ENCODE peak calls at places on chromosomes 5 and 9, in eight cellular contexts. One of them, this sample, is unnamed. For H3K9me3, the result is how much of the 10 kb centered on the place peaks cover.

GRCh38 chr5:33065146-33065545 is 354.0 kb downstream of the NPR3 start:
- DNase-seq in ovary: no peak
- DNase-seq in A673: no peak
- DNase-seq in left lung: no peak
- DNase-seq in ascending aorta: no peak
- DNase-seq in hepatocyte: no peak
- DNase-seq in adrenal gland: no peak
- DNase-seq in NT2/D1: no peak
- DNase-seq in this sample: no peak

GRCh38 chr9:96086936-96087582 is 211.6 kb downstream of the ERCC6L2 start:
- DNase-seq in ovary: no peak
- DNase-seq in A673: no peak
- DNase-seq in left lung: no peak
- DNase-seq in ascending aorta: no peak
- DNase-seq in hepatocyte: peak
- DNase-seq in adrenal gland: no peak
- DNase-seq in NT2/D1: no peak
- DNase-seq in this sample: no peak

GRCh38 chr5:142486581-142486980 is 161.8 kb upstream of the SPRY4 start:
- DNase-seq in ovary: no peak
- DNase-seq in A673: peak
- DNase-seq in left lung: no peak
- DNase-seq in ascending aorta: no peak
- DNase-seq in hepatocyte: no peak
- DNase-seq in adrenal gland: no peak
- DNase-seq in NT2/D1: no peak
- DNase-seq in this sample: no peak

GRCh38 chr5:137598341-137598740 is 99.2 kb upstream of the SPOCK1 start:
- DNase-seq in ovary: no peak
- DNase-seq in A673: no peak
- DNase-seq in left lung: no peak
- DNase-seq in ascending aorta: no peak
- DNase-seq in hepatocyte: no peak
- DNase-seq in adrenal gland: no peak
- DNase-seq in NT2/D1: no peak
- DNase-seq in this sample: no peak

GRCh38 chr5:98773214-98773463 is 324 bp upstream of the RGMB start:
- DNase-seq in ovary: no peak
- DNase-seq in A673: no peak
- DNase-seq in left lung: no peak
- DNase-seq in ascending aorta: no peak
- DNase-seq in hepatocyte: no peak
- DNase-seq in adrenal gland: no peak
- DNase-seq in NT2/D1: no peak
- DNase-seq in this sample: no peak

GRCh38 chr5:142922223-142922952 is 152.2 kb downstream of the ARHGAP26 start:
- DNase-seq in ovary: no peak
- DNase-seq in A673: peak
- DNase-seq in left lung: no peak
- DNase-seq in ascending aorta: no peak
- DNase-seq in hepatocyte: peak
- DNase-seq in adrenal gland: no peak
- DNase-seq in NT2/D1: no peak
- DNase-seq in this sample: no peak

GRCh38 chr9:16064701-16065230 is 511.9 kb downstream of the CCDC171 start:
- DNase-seq in ovary: no peak
- DNase-seq in A673: no peak
- DNase-seq in left lung: no peak
- DNase-seq in ascending aorta: no peak
- DNase-seq in hepatocyte: no peak
- DNase-seq in adrenal gland: no peak
- DNase-seq in NT2/D1: no peak
- DNase-seq in this sample: no peak

GRCh38 chr5:15620501-15620900 is 120.5 kb downstream of the FBXL7 start:
- DNase-seq in ovary: no peak
- DNase-seq in A673: no peak
- DNase-seq in left lung: no peak
- DNase-seq in ascending aorta: peak
- DNase-seq in hepatocyte: no peak
- DNase-seq in adrenal gland: peak
- DNase-seq in NT2/D1: no peak
- DNase-seq in this sample: no peak

GRCh38 chr5:1515311-1515920 is 8.3 kb downstream of the LPCAT1 start:
- DNase-seq in ovary: peak
- DNase-seq in A673: no peak
- DNase-seq in left lung: peak
- DNase-seq in ascending aorta: peak
- DNase-seq in hepatocyte: no peak
- DNase-seq in adrenal gland: peak
- DNase-seq in NT2/D1: no peak
- DNase-seq in this sample: peak

GRCh38 chr5:173884402-173885053 is 3.6 kb upstream of the CPEB4 start:
- DNase-seq in ovary: no peak
- DNase-seq in A673: no peak
- DNase-seq in left lung: no peak
- DNase-seq in ascending aorta: no peak
- DNase-seq in hepatocyte: peak
- DNase-seq in adrenal gland: no peak
- DNase-seq in NT2/D1: no peak
- DNase-seq in this sample: peak

GRCh38 chr9:108724669-108725068 is 131.1 kb downstream of the ACTL7B start:
- DNase-seq in ovary: no peak
- DNase-seq in A673: no peak
- DNase-seq in left lung: no peak
- DNase-seq in ascending aorta: no peak
- DNase-seq in hepatocyte: peak
- DNase-seq in adrenal gland: no peak
- DNase-seq in NT2/D1: no peak
- DNase-seq in this sample: no peak

GRCh38 chr5:60993425-60993824 is 48.4 kb downstream of the NDUFAF2 start:
- DNase-seq in ovary: no peak
- DNase-seq in A673: no peak
- DNase-seq in left lung: no peak
- DNase-seq in ascending aorta: no peak
- DNase-seq in hepatocyte: no peak
- DNase-seq in adrenal gland: no peak
- DNase-seq in NT2/D1: no peak
- DNase-seq in this sample: no peak
- H3K9me3 ChIP-seq in ovary: under half
- H3K9me3 ChIP-seq in A673: under half
- H3K9me3 ChIP-seq in left lung: under half
- H3K9me3 ChIP-seq in ascending aorta: under half
- H3K9me3 ChIP-seq in hepatocyte: under half
- H3K9me3 ChIP-seq in adrenal gland: under half
- H3K9me3 ChIP-seq in NT2/D1: under half
- H3K9me3 ChIP-seq in this sample: under half

DNA sequence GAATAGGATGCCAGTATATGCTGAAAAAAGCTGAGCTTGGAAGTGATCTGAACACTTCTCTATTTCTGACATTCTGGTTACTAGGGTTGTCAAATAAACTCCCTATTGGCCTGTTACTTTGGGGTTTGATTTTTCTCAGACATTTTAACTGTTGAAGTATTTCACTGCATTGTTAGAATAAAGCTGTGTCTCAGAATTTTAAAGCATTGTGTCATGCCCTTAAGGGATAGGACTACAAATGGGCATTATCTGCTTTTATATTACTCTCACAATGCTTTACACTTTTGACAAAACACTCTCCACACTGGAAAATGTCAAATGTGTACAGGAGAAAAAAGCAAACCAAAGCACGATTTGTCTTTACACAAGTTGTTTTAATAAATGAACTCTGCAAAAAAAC is 16.8 kb upstream of the GPR21 start:
- DNase-seq in ovary: no peak
- DNase-seq in A673: no peak
- DNase-seq in left lung: no peak
- DNase-seq in ascending aorta: no peak
- DNase-seq in hepatocyte: no peak
- DNase-seq in adrenal gland: no peak
- DNase-seq in NT2/D1: no peak
- DNase-seq in this sample: no peak
- H3K9me3 ChIP-seq in ovary: under half
- H3K9me3 ChIP-seq in A673: under half
- H3K9me3 ChIP-seq in left lung: under half
- H3K9me3 ChIP-seq in ascending aorta: under half
- H3K9me3 ChIP-seq in hepatocyte: under half
- H3K9me3 ChIP-seq in adrenal gland: under half
- H3K9me3 ChIP-seq in NT2/D1: under half
- H3K9me3 ChIP-seq in this sample: under half

GRCh38 chr9:134747951-134748489 is 106.4 kb downstream of the COL5A1 start:
- DNase-seq in ovary: no peak
- DNase-seq in A673: no peak
- DNase-seq in left lung: no peak
- DNase-seq in ascending aorta: no peak
- DNase-seq in hepatocyte: no peak
- DNase-seq in adrenal gland: no peak
- DNase-seq in NT2/D1: no peak
- DNase-seq in this sample: no peak

GRCh38 chr9:134752476-134752875 is 110.9 kb downstream of the COL5A1 start:
- DNase-seq in ovary: no peak
- DNase-seq in A673: no peak
- DNase-seq in left lung: no peak
- DNase-seq in ascending aorta: no peak
- DNase-seq in hepatocyte: no peak
- DNase-seq in adrenal gland: no peak
- DNase-seq in NT2/D1: no peak
- DNase-seq in this sample: no peak

GRCh38 chr9:134751630-134752029 is 110.0 kb downstream of the COL5A1 start:
- DNase-seq in ovary: no peak
- DNase-seq in A673: no peak
- DNase-seq in left lung: no peak
- DNase-seq in ascending aorta: no peak
- DNase-seq in hepatocyte: no peak
- DNase-seq in adrenal gland: no peak
- DNase-seq in NT2/D1: no peak
- DNase-seq in this sample: no peak

GRCh38 chr9:134750450-134751155 is 109.0 kb downstream of the COL5A1 start:
- DNase-seq in ovary: no peak
- DNase-seq in A673: no peak
- DNase-seq in left lung: peak
- DNase-seq in ascending aorta: no peak
- DNase-seq in hepatocyte: no peak
- DNase-seq in adrenal gland: no peak
- DNase-seq in NT2/D1: no peak
- DNase-seq in this sample: no peak

DNA sequence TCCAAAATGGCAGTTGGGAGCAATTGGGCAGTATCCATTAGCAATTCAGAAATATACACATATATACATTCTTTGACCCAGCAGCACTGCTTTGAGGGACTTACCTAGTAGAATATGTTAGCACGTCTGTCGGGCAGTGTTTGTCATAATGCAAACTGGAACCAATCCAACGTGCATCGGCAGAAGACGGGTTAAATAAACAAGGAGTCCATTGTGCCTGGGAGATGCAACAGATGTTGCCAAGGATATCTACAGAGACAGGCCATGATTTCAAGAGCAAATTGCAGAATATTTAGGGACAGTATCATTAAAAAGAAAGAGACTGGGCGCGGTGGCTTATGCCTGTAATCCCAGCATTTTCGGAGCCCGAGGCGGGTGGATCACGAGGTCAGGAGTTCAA is 107.0 kb downstream of the COL5A1 start:
- DNase-seq in ovary: no peak
- DNase-seq in A673: no peak
- DNase-seq in left lung: peak
- DNase-seq in ascending aorta: no peak
- DNase-seq in hepatocyte: no peak
- DNase-seq in adrenal gland: no peak
- DNase-seq in NT2/D1: no peak
- DNase-seq in this sample: no peak
- H3K9me3 ChIP-seq in ovary: under half
- H3K9me3 ChIP-seq in A673: under half
- H3K9me3 ChIP-seq in left lung: under half
- H3K9me3 ChIP-seq in ascending aorta: under half
- H3K9me3 ChIP-seq in hepatocyte: under half
- H3K9me3 ChIP-seq in adrenal gland: under half
- H3K9me3 ChIP-seq in NT2/D1: under half
- H3K9me3 ChIP-seq in this sample: under half

GRCh38 chr5:73298251-73299016 is 125.4 kb downstream of the TMEM174 start:
- DNase-seq in ovary: no peak
- DNase-seq in A673: no peak
- DNase-seq in left lung: no peak
- DNase-seq in ascending aorta: peak
- DNase-seq in hepatocyte: no peak
- DNase-seq in adrenal gland: no peak
- DNase-seq in NT2/D1: no peak
- DNase-seq in this sample: no peak
- H3K9me3 ChIP-seq in ovary: under half
- H3K9me3 ChIP-seq in A673: under half
- H3K9me3 ChIP-seq in left lung: under half
- H3K9me3 ChIP-seq in ascending aorta: under half
- H3K9me3 ChIP-seq in hepatocyte: under half
- H3K9me3 ChIP-seq in adrenal gland: under half
- H3K9me3 ChIP-seq in NT2/D1: under half
- H3K9me3 ChIP-seq in this sample: under half

DNA sequence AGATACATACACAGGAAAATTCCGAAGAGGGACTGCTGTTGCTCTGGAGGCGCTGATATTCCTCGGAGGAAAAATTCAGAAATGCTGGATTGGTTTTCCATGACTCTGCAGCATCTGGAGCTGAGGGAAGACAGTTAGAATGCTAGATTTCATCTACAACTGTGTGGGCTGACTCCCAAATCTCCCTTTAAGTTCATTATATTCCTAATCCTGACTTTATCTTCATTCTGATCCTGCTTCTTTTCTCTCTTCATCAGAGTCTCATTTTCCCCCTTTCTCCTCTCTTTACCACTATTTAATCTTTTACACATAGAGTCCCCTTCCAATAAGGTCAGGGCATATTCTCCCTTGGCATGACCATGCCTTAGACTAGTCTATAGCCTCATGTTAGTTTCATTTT is at the start of gene OR1N1:
- DNase-seq in ovary: no peak
- DNase-seq in A673: no peak
- DNase-seq in left lung: no peak
- DNase-seq in ascending aorta: no peak
- DNase-seq in hepatocyte: no peak
- DNase-seq in adrenal gland: no peak
- DNase-seq in NT2/D1: no peak
- DNase-seq in this sample: no peak
- H3K9me3 ChIP-seq in ovary: under half
- H3K9me3 ChIP-seq in A673: under half
- H3K9me3 ChIP-seq in left lung: under half
- H3K9me3 ChIP-seq in ascending aorta: under half
- H3K9me3 ChIP-seq in hepatocyte: under half
- H3K9me3 ChIP-seq in adrenal gland: under half
- H3K9me3 ChIP-seq in NT2/D1: under half
- H3K9me3 ChIP-seq in this sample: under half